ENCODE peak calls at places on chromosomes 13 and 19, in six cellular contexts. X is GM23338, K is mammary epithelial cell, W is neural progenitor cell, V is astrocyte, C is PC-9. U is an unnamed sample.

GRCh38 chr19:39563408-39563807 is 23.4 kb upstream of the EID2 start:
- DNase-seq in X (peak), K (peak), W (no peak), V (peak), C (peak), U (peak)

GRCh38 chr19:39582891-39583625 is 19.3 kb upstream of the LGALS13 start:
- DNase-seq in W (no peak), C (no peak), K (no peak), V (no peak), X (no peak), U (no peak)

GRCh38 chr19:18682807-18683108 is 722 bp upstream of the CRTC1 start:
- DNase-seq in C (no peak), X (no peak), K (no peak), V (no peak), W (no peak), U (no peak)

GRCh38 chr13:45333973-45334922 is 6.7 kb downstream of the TPT1 start:
- DNase-seq in X (peak), W (no peak), C (no peak), K (peak), V (peak), U (peak)

GRCh38 chr13:99870541-99870940 is 101.0 kb downstream of the ZIC5 start:
- DNase-seq in C (no peak), X (no peak), W (no peak), V (no peak), K (no peak), U (no peak)

GRCh38 chr13:98405107-98405571 is 171.8 kb downstream of the STK24 start:
- DNase-seq in X (peak), C (no peak), K (no peak), W (peak), V (peak), U (peak)

GRCh38 chr19:48872884-48873475 is 759 bp downstream of the PPP1R15A start:
- DNase-seq in X (peak), V (peak), W (peak), C (peak), K (peak), U (peak)

GRCh38 chr13:39900106-39900750 is 244.8 kb downstream of the COG6 start:
- DNase-seq in K (no peak), W (no peak), C (no peak), X (no peak), V (peak), U (no peak)

GRCh38 chr19:16594681-16595091 is 22.5 kb upstream of the SLC35E1 start:
- DNase-seq in W (no peak), K (no peak), C (no peak), V (no peak), X (no peak), U (no peak)

GRCh38 chr13:21717817-21718216 is 46.9 kb downstream of the FGF9 start:
- DNase-seq in W (peak), K (peak), X (peak), C (no peak), V (no peak), U (no peak)

GRCh38 chr19:18607222-18608101 is 863 bp upstream of the CRLF1 start:
- DNase-seq in C (no peak), K (no peak), X (peak), W (peak), V (no peak), U (peak)

GRCh38 chr13:24052547-24052981 is 108.0 kb upstream of the SPATA13 start:
- DNase-seq in V (no peak), K (no peak), X (no peak), C (no peak), W (no peak), U (peak)

GRCh38 chr13:99087954-99088491 is 110.2 kb upstream of the DOCK9 start:
- DNase-seq in W (peak), V (no peak), X (peak), K (no peak), C (peak), U (no peak)

GRCh38 chr19:41367848-41368301 is 3.9 kb upstream of the B9D2 start:
- DNase-seq in W (no peak), X (no peak), K (peak), C (peak), V (peak), U (peak)

GRCh38 chr19:57002195-57002601 is 117.6 kb upstream of the USP29 start:
- DNase-seq in X (no peak), V (no peak), C (no peak), K (no peak), W (no peak), U (no peak)

GRCh38 chr13:109369357-109370052 is 416.9 kb downstream of the IRS2 start:
- DNase-seq in K (no peak), X (no peak), W (no peak), V (no peak), C (no peak), U (no peak)

GRCh38 chr19:10780368-10780767 is 55.6 kb downstream of the TMED1 start:
- DNase-seq in X (no peak), V (peak), W (no peak), C (no peak), K (no peak), U (peak)

GRCh38 chr19:10788146-10788545 is 47.9 kb downstream of the TMED1 start:
- DNase-seq in V (no peak), W (no peak), X (no peak), K (no peak), C (no peak), U (no peak)

GRCh38 chr19:10784257-10784656 is 51.8 kb downstream of the TMED1 start:
- DNase-seq in C (no peak), V (no peak), K (no peak), X (no peak), W (no peak), U (no peak)

GRCh38 chr19:10776900-10777650 is 58.9 kb downstream of the TMED1 start:
- DNase-seq in X (no peak), C (no peak), K (no peak), V (no peak), W (no peak), U (no peak)

GRCh38 chr19:10782795-10783194 is 53.2 kb downstream of the TMED1 start:
- DNase-seq in V (no peak), X (no peak), C (no peak), K (no peak), W (no peak), U (no peak)
- TF ChIP-seq EZH2 in V (no peak), X (no peak), C (no peak), K (no peak), W (no peak), U (no peak)

DNA sequence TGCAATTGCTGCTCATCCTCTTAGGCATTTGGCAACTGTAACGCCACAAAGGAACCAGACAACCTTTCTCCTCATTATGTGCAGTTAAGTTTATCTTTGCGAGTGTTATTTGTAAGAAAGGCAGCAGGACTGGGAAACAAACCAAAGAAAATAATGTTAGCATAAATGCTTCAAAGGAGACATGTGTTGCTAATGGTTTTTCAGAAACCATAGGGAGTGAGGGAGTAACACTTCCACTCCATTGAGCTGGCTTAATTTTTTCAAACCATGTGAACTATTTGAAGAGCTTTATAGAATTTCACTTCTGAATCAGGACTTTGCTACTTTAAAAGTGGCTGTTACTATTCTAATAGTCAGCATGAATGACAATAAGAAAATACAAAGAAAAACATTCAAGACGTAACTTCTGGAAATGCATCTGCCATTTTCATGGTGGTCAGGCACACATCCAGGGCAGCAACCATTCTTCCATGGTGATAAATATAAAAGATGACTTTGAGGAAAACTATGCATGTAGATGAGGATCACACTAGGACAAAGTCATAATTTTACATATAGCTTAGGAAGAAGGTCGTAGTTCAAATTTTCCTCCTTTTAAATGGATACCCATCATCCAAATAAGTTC is 423.2 kb downstream of the MZT1 start:
- DNase-seq in X (no peak), V (peak), W (no peak), C (no peak), K (no peak), U (no peak)
- H2AFZ ChIP-seq in X (no peak), V (peak), W (peak), C (no peak), K (no peak), U (no peak)

DNA sequence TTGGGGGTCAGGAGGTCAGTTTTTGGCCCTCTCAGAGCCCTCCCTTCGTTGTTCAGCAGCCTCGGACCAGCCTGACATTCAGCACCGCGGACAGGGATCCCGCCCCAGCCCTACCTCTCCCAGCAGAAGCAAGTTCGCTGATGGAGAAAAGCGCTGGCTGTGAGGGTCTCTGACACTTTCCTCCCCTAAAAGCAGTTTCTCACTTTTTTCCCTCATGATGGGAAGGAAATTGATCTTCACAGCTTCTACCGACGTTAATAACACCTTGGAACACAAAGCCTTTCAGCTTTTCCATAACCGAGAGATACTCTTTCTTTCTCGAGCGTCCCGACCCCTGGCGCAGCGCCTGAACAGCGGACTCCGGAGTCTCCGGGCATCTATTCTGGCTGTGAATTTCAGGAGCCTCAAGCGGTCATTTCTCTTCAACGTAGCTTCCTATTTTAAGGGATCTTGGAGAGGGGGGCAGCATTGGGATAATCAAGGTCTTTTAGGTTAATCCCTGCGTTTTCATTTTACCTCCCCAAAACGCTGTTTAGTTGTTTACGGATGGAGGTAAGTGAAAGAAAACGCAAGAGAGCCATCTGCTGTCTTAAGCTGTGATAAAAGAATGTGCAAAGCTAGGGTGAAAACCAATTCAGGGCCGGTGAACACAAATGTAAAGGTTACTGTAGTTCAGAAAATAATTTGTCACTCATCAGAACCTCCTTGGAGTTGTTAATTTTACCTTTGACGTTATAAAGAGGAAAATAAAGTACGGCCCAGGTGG is 467.2 kb downstream of the ITGBL1 start:
- DNase-seq in X (peak), C (no peak), K (no peak), W (peak), V (peak), U (peak)
- TF ChIP-seq EZH2 in X (peak), C (no peak), K (peak), W (peak), V (peak), U (no peak)

GRCh38 chr13:30353601-30354000 is 46.2 kb upstream of the KATNAL1 start:
- DNase-seq in V (no peak), C (no peak), X (no peak), K (no peak), W (no peak), U (no peak)

GRCh38 chr13:30355405-30355741 is 48.0 kb upstream of the KATNAL1 start:
- DNase-seq in C (no peak), X (peak), W (peak), V (no peak), K (no peak), U (no peak)

GRCh38 chr13:30353060-30353459 is 45.7 kb upstream of the KATNAL1 start:
- DNase-seq in C (no peak), K (no peak), W (no peak), V (no peak), X (no peak), U (no peak)

GRCh38 chr13:30354481-30355404 is 47.4 kb upstream of the KATNAL1 start:
- DNase-seq in V (peak), K (no peak), C (no peak), X (no peak), W (no peak), U (no peak)

DNA sequence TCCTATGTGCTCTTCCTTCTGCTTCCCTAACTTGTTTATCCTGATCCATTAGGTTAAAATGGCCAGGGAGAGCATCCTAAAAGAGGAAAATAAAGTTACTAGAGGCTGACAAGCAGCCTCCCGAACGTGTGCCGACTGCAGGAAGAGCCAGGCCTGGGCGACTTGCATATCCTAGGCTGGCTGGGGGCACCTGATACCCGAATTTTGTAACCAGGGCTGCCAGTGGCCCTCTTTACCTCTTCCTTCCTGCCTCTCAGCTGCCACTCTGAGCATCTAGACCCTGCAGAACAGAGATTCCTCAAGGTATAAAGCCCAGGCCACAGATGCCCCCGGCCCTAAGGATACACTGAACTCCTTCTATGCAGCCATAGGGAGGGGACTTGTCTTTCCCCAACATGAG is 48.5 kb upstream of the KATNAL1 start:
- DNase-seq in W (no peak), X (no peak), C (no peak), V (no peak), K (no peak), U (no peak)
- H2AFZ ChIP-seq in W (peak), X (peak), C (no peak), V (no peak), K (no peak), U (no peak)

GRCh38 chr19:53883741-53884140 is 1.7 kb downstream of the PRKCG start:
- DNase-seq in W (no peak), X (peak), K (no peak), V (no peak), C (no peak), U (no peak)
- TF ChIP-seq EZH2 in W (no peak), X (no peak), K (peak), V (no peak), C (no peak), U (peak)

GRCh38 chr19:29724741-29725140 is 9.7 kb upstream of the C19orf12 start:
- DNase-seq in X (peak), C (no peak), K (no peak), V (no peak), W (no peak), U (no peak)

GRCh38 chr19:29727906-29728305 is 12.8 kb upstream of the C19orf12 start:
- DNase-seq in C (no peak), X (no peak), W (no peak), K (no peak), V (no peak), U (no peak)

DNA sequence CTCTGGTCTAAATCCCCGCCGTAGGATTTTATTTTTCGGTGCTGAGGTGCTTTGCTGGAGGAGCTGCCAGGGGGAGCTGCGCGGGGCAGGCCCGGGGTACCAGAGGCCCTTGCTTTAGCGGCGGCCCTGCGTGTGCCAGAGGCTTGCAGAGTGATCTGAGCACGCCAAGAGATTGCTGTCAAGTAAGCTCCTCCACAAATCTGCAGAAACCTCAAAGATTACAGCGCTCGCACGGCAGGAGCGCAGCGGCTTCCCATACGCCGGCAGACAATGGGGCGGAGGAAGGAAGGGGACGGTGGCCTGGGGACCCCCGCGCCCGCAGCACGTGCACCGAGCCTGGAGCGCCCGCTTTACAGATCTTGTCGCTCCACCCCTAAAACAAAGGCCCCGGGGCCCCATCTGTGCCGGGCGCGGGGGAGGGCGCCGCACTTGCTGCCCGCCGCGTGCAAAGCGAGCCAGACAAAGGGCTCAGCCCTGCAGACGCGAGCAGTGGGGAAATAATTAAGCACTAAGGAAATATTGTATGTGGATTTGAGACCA is 9.1 kb upstream of the C19orf12 start:
- DNase-seq in X (peak), V (peak), W (peak), C (no peak), K (no peak), U (peak)
- H2AFZ ChIP-seq in X (peak), V (peak), W (peak), C (no peak), K (peak), U (peak)

GRCh38 chr13:50081899-50082425 is 66.7 kb downstream of the KCNRG start:
- DNase-seq in V (peak), W (peak), X (peak), C (peak), K (peak), U (peak)
- TF ChIP-seq EZH2 in V (no peak), W (no peak), X (no peak), C (no peak), K (no peak), U (no peak)